ENCODE peak calls at places on chromosomes 3 and 15, in ten cellular contexts. One of them, this sample, is unnamed.

GRCh38 chr3:134347516-134347915 is 26.7 kb downstream of the AMOTL2 start:
- DNase-seq in coronary artery: no peak
- DNase-seq in neuronal stem cell: no peak
- DNase-seq in DMS153: no peak
- DNase-seq in NB4: no peak
- DNase-seq in B cell: no peak
- DNase-seq in fibroblast of pulmonary artery: no peak
- DNase-seq in A549: no peak
- DNase-seq in GM03348: no peak
- DNase-seq in Kasumi-1: no peak
- DNase-seq in this sample: no peak

GRCh38 chr3:1528621-1529020 is 435.8 kb downstream of the CNTN6 start:
- DNase-seq in neuronal stem cell: no peak
- DNase-seq in DMS153: no peak
- DNase-seq in Kasumi-1: no peak
- DNase-seq in NB4: no peak
- DNase-seq in fibroblast of pulmonary artery: no peak
- DNase-seq in B cell: no peak
- DNase-seq in A549: no peak
- DNase-seq in coronary artery: no peak
- DNase-seq in GM03348: no peak
- DNase-seq in this sample: no peak

GRCh38 chr15:66827698-66828055 is 125.6 kb downstream of the SMAD6 start:
- DNase-seq in coronary artery: no peak
- DNase-seq in B cell: no peak
- DNase-seq in GM03348: no peak
- DNase-seq in DMS153: no peak
- DNase-seq in neuronal stem cell: no peak
- DNase-seq in fibroblast of pulmonary artery: no peak
- DNase-seq in NB4: no peak
- DNase-seq in A549: no peak
- DNase-seq in Kasumi-1: no peak
- DNase-seq in this sample: no peak

GRCh38 chr15:47932829-47933696 is 187.7 kb upstream of the SLC24A5 start:
- DNase-seq in Kasumi-1: no peak
- DNase-seq in coronary artery: no peak
- DNase-seq in GM03348: no peak
- DNase-seq in fibroblast of pulmonary artery: no peak
- DNase-seq in neuronal stem cell: no peak
- DNase-seq in DMS153: no peak
- DNase-seq in A549: no peak
- DNase-seq in NB4: no peak
- DNase-seq in B cell: no peak
- DNase-seq in this sample: no peak

GRCh38 chr15:74375303-74375693 is 7.9 kb upstream of the CYP11A1 start:
- DNase-seq in Kasumi-1: peak; percentile 84
- DNase-seq in fibroblast of pulmonary artery: peak; percentile 86
- DNase-seq in A549: peak; percentile 73
- DNase-seq in neuronal stem cell: peak; percentile 74
- DNase-seq in NB4: peak; percentile 90
- DNase-seq in coronary artery: no peak
- DNase-seq in B cell: peak; percentile 88
- DNase-seq in GM03348: peak; percentile 83
- DNase-seq in DMS153: peak; percentile 16
- DNase-seq in this sample: no peak

GRCh38 chr15:39691229-39691628 is 91.4 kb downstream of the FSIP1 start:
- DNase-seq in neuronal stem cell: no peak
- DNase-seq in DMS153: no peak
- DNase-seq in Kasumi-1: no peak
- DNase-seq in fibroblast of pulmonary artery: no peak
- DNase-seq in coronary artery: no peak
- DNase-seq in GM03348: peak; percentile 19
- DNase-seq in B cell: no peak
- DNase-seq in NB4: no peak
- DNase-seq in A549: no peak
- DNase-seq in this sample: no peak

GRCh38 chr15:66007663-66008262 is 138.5 kb downstream of the RAB11A start:
- DNase-seq in Kasumi-1: no peak
- DNase-seq in A549: no peak
- DNase-seq in neuronal stem cell: no peak
- DNase-seq in NB4: peak; percentile 22
- DNase-seq in B cell: no peak
- DNase-seq in GM03348: no peak
- DNase-seq in fibroblast of pulmonary artery: no peak
- DNase-seq in coronary artery: no peak
- DNase-seq in DMS153: no peak
- DNase-seq in this sample: no peak

GRCh38 chr3:126124148-126124868 is 40.4 kb upstream of the SLC41A3 start:
- DNase-seq in Kasumi-1: no peak
- DNase-seq in GM03348: no peak
- DNase-seq in NB4: no peak
- DNase-seq in DMS153: no peak
- DNase-seq in B cell: no peak
- DNase-seq in A549: no peak
- DNase-seq in coronary artery: peak; percentile 60
- DNase-seq in fibroblast of pulmonary artery: no peak
- DNase-seq in neuronal stem cell: no peak
- DNase-seq in this sample: no peak

GRCh38 chr3:56962200-56962599 is 98.3 kb upstream of the SPATA12 start:
- DNase-seq in GM03348: no peak
- DNase-seq in B cell: no peak
- DNase-seq in Kasumi-1: no peak
- DNase-seq in A549: no peak
- DNase-seq in NB4: no peak
- DNase-seq in fibroblast of pulmonary artery: no peak
- DNase-seq in DMS153: peak; percentile 15
- DNase-seq in coronary artery: no peak
- DNase-seq in neuronal stem cell: no peak
- DNase-seq in this sample: no peak

GRCh38 chr15:89088605-89089315 is 504 bp downstream of the ABHD2 start:
- DNase-seq in A549: no peak
- DNase-seq in NB4: peak; percentile 31
- DNase-seq in neuronal stem cell: no peak
- DNase-seq in Kasumi-1: no peak
- DNase-seq in coronary artery: no peak
- DNase-seq in B cell: no peak
- DNase-seq in fibroblast of pulmonary artery: no peak
- DNase-seq in GM03348: no peak
- DNase-seq in DMS153: no peak
- DNase-seq in this sample: no peak

GRCh38 chr3:185647134-185647879 is 61.2 kb downstream of the SENP2 start:
- DNase-seq in coronary artery: no peak
- DNase-seq in DMS153: no peak
- DNase-seq in B cell: no peak
- DNase-seq in A549: no peak
- DNase-seq in Kasumi-1: no peak
- DNase-seq in NB4: no peak
- DNase-seq in fibroblast of pulmonary artery: no peak
- DNase-seq in GM03348: no peak
- DNase-seq in neuronal stem cell: no peak
- DNase-seq in this sample: no peak

GRCh38 chr3:46490338-46491084 is 7.3 kb upstream of the RTP3 start:
- DNase-seq in Kasumi-1: no peak
- DNase-seq in DMS153: no peak
- DNase-seq in neuronal stem cell: no peak
- DNase-seq in coronary artery: peak; percentile 12
- DNase-seq in B cell: no peak
- DNase-seq in fibroblast of pulmonary artery: no peak
- DNase-seq in A549: no peak
- DNase-seq in NB4: peak; percentile 73
- DNase-seq in GM03348: peak; percentile 33
- DNase-seq in this sample: no peak

GRCh38 chr3:2765002-2765579 is 345.1 kb downstream of the IL5RA start:
- DNase-seq in DMS153: peak; percentile 13
- DNase-seq in A549: no peak
- DNase-seq in coronary artery: no peak
- DNase-seq in NB4: peak; percentile 23
- DNase-seq in neuronal stem cell: no peak
- DNase-seq in Kasumi-1: peak; percentile 15
- DNase-seq in fibroblast of pulmonary artery: no peak
- DNase-seq in B cell: peak; percentile 4
- DNase-seq in GM03348: no peak
- DNase-seq in this sample: no peak

GRCh38 chr3:73423133-73423532 is 201.6 kb downstream of the PDZRN3 start:
- DNase-seq in DMS153: no peak
- DNase-seq in neuronal stem cell: no peak
- DNase-seq in NB4: no peak
- DNase-seq in fibroblast of pulmonary artery: no peak
- DNase-seq in coronary artery: no peak
- DNase-seq in A549: no peak
- DNase-seq in GM03348: no peak
- DNase-seq in Kasumi-1: no peak
- DNase-seq in B cell: no peak
- DNase-seq in this sample: no peak

GRCh38 chr15:40253179-40253790 is 14.4 kb downstream of the PAK6 start:
- DNase-seq in NB4: no peak
- DNase-seq in neuronal stem cell: no peak
- DNase-seq in A549: no peak
- DNase-seq in B cell: no peak
- DNase-seq in GM03348: no peak
- DNase-seq in Kasumi-1: no peak
- DNase-seq in coronary artery: no peak
- DNase-seq in DMS153: no peak
- DNase-seq in fibroblast of pulmonary artery: no peak
- DNase-seq in this sample: no peak

GRCh38 chr3:129245141-129245540 is 4.3 kb upstream of the COPG1 start:
- DNase-seq in B cell: no peak
- DNase-seq in DMS153: no peak
- DNase-seq in GM03348: no peak
- DNase-seq in NB4: no peak
- DNase-seq in neuronal stem cell: no peak
- DNase-seq in Kasumi-1: no peak
- DNase-seq in A549: no peak
- DNase-seq in coronary artery: no peak
- DNase-seq in fibroblast of pulmonary artery: no peak
- DNase-seq in this sample: no peak

This sample was measured in NCI-H2107.